ENCODE peak calls at places on chromosomes 13 and 19, in seven cellular contexts. S is left ventricle myocardium inferior, L is PC-3, H is MM.1S, Y is A549, K is sigmoid colon, R is upper lobe of right lung. E is an unnamed sample.

GRCh38 chr13:97212540-97213146 is 9.5 kb upstream of the MBNL2 start:
- DNase-seq in S (no peak), Y (peak), H (peak), L (peak), K (no peak), R (no peak), E (peak)

GRCh38 chr19:21022996-21023395 is 2.5 kb downstream of the ZNF430 start:
- DNase-seq in S (no peak), R (no peak), Y (no peak), K (no peak), H (no peak), L (peak), E (peak)

GRCh38 chr13:81080911-81081454 is 740.1 kb upstream of the SPRY2 start:
- DNase-seq in S (no peak), H (no peak), K (no peak), Y (no peak), L (no peak), R (no peak), E (no peak)

GRCh38 chr13:39415003-39415402 is 188.0 kb downstream of the LHFPL6 start:
- DNase-seq in Y (no peak), R (no peak), H (no peak), K (peak), S (no peak), L (no peak), E (no peak)

GRCh38 chr13:44652223-44652622 is 76.1 kb upstream of the TSC22D1 start:
- DNase-seq in H (no peak), Y (no peak), R (no peak), S (no peak), K (no peak), L (no peak), E (no peak)

GRCh38 chr19:5775668-5776309 is 8.8 kb downstream of the PRR22 start:
- DNase-seq in Y (no peak), S (no peak), R (no peak), L (peak), H (no peak), K (no peak), E (no peak)

GRCh38 chr13:112341976-112342735 is 34.0 kb upstream of the SPACA7 start:
- DNase-seq in L (no peak), R (no peak), Y (no peak), H (peak), K (no peak), S (no peak), E (no peak)

GRCh38 chr19:57058871-57059270 is 60.9 kb upstream of the USP29 start:
- DNase-seq in S (no peak), L (no peak), K (no peak), R (no peak), Y (no peak), H (no peak), E (no peak)

GRCh38 chr13:89401209-89401810 is 1730.1 kb downstream of the SLITRK5 start:
- DNase-seq in S (no peak), Y (no peak), L (peak), H (no peak), R (no peak), K (no peak), E (no peak)

GRCh38 chr19:43527860-43528622 is 1.0 kb upstream of the ETHE1 start:
- DNase-seq in Y (no peak), H (no peak), L (peak), R (no peak), K (peak), S (no peak), E (peak)

GRCh38 chr13:78192721-78193120 is 274.1 kb upstream of the EDNRB start:
- DNase-seq in Y (no peak), K (no peak), H (no peak), L (peak), S (no peak), R (no peak), E (no peak)

GRCh38 chr13:60356970-60357369 is 40.0 kb upstream of the TDRD3 start:
- DNase-seq in R (no peak), S (no peak), K (no peak), Y (no peak), L (no peak), H (no peak), E (no peak)

GRCh38 chr13:71727036-71727435 is 140.0 kb downstream of the DACH1 start:
- DNase-seq in L (no peak), R (no peak), Y (no peak), S (no peak), K (no peak), H (no peak), E (no peak)

DNA sequence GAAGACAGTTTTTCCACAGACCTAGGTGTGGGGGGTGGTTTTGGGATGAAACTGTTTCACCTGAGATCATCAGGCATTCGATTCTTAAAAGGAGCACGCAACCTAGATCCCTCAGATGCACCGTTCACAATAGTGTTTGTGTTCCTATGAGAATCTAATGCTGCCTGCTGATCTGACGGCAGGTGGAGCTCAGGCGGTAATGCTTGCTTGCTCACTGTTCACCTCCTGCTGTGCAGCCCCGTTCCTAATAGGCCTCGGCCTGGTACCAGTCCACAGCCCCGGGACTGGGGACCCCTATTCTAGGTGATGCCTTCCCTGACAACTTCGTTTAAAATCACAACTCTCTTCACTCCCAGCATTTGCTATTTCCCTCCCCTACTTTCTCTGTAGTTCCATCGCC is 149.6 kb downstream of the IER2 start:
- DNase-seq in R (no peak), S (no peak), K (no peak), H (no peak), Y (no peak), L (peak), E (no peak)
- TF ChIP-seq CTCF in R (no peak), S (no peak), K (no peak), H (no peak), Y (no peak), L (no peak), E (no peak)

GRCh38 chr19:1286859-1287621 is 1.4 kb downstream of the EFNA2 start:
- DNase-seq in K (no peak), S (no peak), Y (no peak), H (no peak), R (no peak), L (no peak), E (no peak)

GRCh38 chr19:1287622-1288527 is 2.2 kb downstream of the EFNA2 start:
- DNase-seq in K (no peak), S (no peak), H (no peak), Y (no peak), R (no peak), L (no peak), E (no peak)

GRCh38 chr19:1285737-1286360 is at the start of gene EFNA2:
- DNase-seq in S (no peak), R (no peak), L (no peak), Y (no peak), H (no peak), K (no peak), E (no peak)

GRCh38 chr19:1284979-1285736 is 515 bp upstream of the EFNA2 start:
- DNase-seq in S (no peak), L (no peak), R (no peak), Y (no peak), K (no peak), H (no peak), E (no peak)

DNA sequence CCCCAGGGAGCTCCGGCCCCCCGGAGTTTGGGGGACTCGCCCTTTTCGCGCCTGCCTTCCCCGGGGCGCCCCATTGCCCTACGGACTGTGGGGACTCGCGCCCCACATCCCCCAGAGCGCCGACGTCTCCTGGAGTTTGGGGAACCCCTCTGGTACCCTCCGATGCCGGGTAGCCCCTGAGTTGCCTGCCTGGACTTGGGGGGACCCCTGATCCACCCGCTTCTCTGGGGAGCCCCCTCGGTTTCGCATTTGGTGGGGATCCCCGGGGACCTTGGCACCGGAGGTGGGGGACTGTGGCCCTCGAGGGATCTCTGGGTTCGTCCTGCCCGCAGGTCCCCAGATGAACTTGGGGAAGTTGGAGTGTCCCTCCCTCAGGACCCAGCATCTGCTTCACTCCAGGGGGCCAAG is 782 bp downstream of the EFNA2 start:
- DNase-seq in K (no peak), H (no peak), L (no peak), R (no peak), S (no peak), Y (no peak), E (no peak)
- H3K4me3 ChIP-seq in K (no peak), H (no peak), L (no peak), R (no peak), S (peak), Y (peak), E (no peak)

DNA sequence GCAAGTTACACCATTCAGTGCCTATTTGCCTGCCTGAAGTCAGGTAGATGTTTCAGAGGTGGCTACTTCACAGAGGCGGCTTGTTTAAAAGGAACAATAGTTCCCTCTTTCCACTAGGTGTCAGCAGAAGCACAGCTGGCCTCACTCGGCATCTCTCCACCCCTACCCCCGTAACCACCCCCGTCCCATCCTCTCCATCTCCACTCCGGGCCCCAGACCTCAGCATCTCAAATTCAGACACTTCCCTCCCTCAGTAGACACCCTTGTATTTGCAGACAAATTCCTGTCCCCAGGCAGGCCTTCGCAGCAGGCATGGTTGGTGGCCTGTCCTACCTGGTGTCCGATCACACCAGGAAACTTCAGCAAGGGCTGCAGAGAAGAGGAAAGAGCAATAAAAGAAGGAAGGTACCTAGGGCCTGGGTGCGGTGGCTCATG is 9.1 kb upstream of the DPP9 start:
- DNase-seq in K (peak), Y (peak), L (peak), S (peak), H (peak), R (no peak), E (peak)
- TF ChIP-seq CTCF in K (peak), Y (peak), L (peak), S (peak), H (peak), R (peak), E (peak)

GRCh38 chr13:74064805-74065204 is 69.4 kb downstream of the KLF12 start:
- DNase-seq in Y (no peak), R (no peak), L (peak), S (no peak), K (no peak), H (no peak), E (no peak)

GRCh38 chr13:74066937-74067336 is 67.3 kb downstream of the KLF12 start:
- DNase-seq in K (no peak), Y (no peak), H (no peak), R (no peak), S (no peak), L (no peak), E (no peak)

GRCh38 chr13:74063533-74064100 is 70.6 kb downstream of the KLF12 start:
- DNase-seq in S (no peak), L (no peak), K (no peak), Y (no peak), H (no peak), R (no peak), E (no peak)

GRCh38 chr13:74062933-74063332 is 71.3 kb downstream of the KLF12 start:
- DNase-seq in R (no peak), Y (no peak), K (peak), H (peak), S (peak), L (no peak), E (peak)

GRCh38 chr13:74061939-74062595 is 72.1 kb downstream of the KLF12 start:
- DNase-seq in K (no peak), H (peak), R (no peak), L (no peak), Y (no peak), S (no peak), E (peak)
- H3K4me3 ChIP-seq in K (peak), H (peak), R (no peak), L (no peak), Y (no peak), S (peak), E (peak)

DNA sequence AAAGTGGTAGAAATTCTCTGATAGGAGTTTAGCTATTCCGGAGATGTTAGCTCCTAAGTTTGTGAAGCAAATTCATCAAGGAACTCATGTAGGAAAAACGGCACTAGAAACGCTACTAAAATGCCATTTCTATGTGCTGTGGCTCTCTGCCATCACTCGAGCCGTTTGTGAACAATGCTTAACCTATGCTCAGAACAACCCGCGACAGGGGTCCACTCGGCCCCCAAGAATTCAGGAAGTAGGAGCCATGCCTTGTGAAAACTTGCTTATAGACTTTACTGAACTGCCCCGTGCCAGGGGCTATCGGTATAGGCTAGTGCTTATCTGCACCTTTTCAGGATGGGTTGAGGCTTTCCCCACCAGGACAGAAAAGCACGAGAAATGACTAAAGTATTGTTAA is 14.2 kb upstream of the SLC15A1 start:
- DNase-seq in K (no peak), Y (no peak), L (no peak), H (no peak), S (no peak), R (no peak), E (no peak)
- TF ChIP-seq CTCF in K (no peak), Y (no peak), L (no peak), H (no peak), S (no peak), R (no peak), E (no peak)

GRCh38 chr13:108495686-108496363 is 133.6 kb upstream of the MYO16 start:
- DNase-seq in Y (no peak), R (no peak), S (no peak), L (no peak), H (no peak), K (no peak), E (no peak)
- H3K4me3 ChIP-seq in Y (peak), R (peak), S (peak), L (no peak), H (no peak), K (peak), E (no peak)

GRCh38 chr19:50263176-50263575 is 59.8 kb downstream of the MYH14 start:
- DNase-seq in R (no peak), H (no peak), S (no peak), K (no peak), L (no peak), Y (no peak), E (no peak)

GRCh38 chr19:50257141-50257540 is 53.7 kb downstream of the MYH14 start:
- DNase-seq in S (no peak), R (no peak), H (no peak), L (no peak), Y (no peak), K (no peak), E (no peak)

GRCh38 chr19:50261446-50261970 is 58.1 kb downstream of the MYH14 start:
- DNase-seq in R (no peak), S (no peak), Y (no peak), K (no peak), H (no peak), L (no peak), E (no peak)

GRCh38 chr19:50255115-50255514 is 51.7 kb downstream of the MYH14 start:
- DNase-seq in K (no peak), H (no peak), S (no peak), Y (no peak), L (peak), R (no peak), E (no peak)

DNA sequence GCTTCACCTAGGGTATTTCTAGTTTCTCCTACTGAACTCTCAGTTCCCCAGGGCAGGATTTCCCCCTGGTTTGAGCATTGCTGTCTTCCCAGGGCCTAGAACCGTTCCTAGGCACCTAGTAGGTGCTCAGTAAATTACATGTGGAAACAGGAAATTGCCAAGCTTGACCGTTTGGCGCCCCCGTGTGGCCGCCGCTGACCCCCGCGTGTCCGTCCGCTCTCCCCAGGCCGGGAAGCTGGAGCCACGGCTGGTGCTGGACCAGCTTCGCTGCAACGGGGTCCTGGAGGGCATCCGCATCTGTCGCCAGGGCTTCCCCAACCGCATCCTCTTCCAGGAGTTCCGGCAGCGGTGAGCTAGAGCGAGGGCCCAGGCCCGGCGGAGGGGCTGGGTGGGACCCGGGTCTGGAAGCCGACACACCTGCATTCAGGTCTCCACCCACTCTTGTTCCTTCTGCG is 55.5 kb downstream of the MYH14 start:
- DNase-seq in H (no peak), R (no peak), L (peak), S (no peak), Y (peak), K (no peak), E (peak)
- TF ChIP-seq CTCF in H (peak), R (peak), L (peak), S (peak), Y (peak), K (no peak), E (peak)

DNA sequence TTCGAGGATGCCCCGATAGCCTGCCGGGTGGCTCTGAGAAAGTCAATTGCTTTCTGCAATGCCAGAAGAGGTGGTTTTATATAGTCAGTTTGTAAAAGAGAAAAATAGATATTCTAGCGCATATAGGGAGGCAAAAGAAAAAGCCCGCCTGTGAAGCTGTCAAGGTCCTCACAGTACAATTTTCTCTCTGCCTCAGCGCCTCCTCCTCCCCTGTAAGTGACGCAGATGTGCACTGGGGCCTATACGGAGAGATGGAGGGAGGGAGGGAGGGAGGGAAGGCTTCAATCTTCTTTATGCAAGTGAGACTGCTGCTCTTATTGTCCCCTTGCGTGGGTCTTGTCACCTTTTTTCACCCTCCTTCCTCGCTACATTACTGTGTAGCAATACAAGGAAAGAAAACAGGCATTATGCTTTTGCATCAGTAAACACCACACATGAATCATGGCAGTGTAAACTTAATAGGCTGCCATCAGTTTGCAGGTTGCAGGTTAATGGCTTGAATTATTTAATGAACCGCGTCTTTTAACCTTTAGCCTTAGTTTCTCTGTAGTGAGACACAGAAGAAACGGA is at the start of gene KLHL1:
- DNase-seq in R (no peak), S (no peak), L (no peak), K (no peak), H (no peak), Y (no peak), E (no peak)
- H3K4me3 ChIP-seq in R (no peak), S (peak), L (no peak), K (no peak), H (no peak), Y (no peak), E (no peak)

GRCh38 chr19:32318884-32319520 is 26.4 kb upstream of the ZNF507 start:
- DNase-seq in L (peak), R (no peak), H (no peak), Y (peak), K (no peak), S (no peak), E (no peak)
- TF ChIP-seq CTCF in L (peak), R (peak), H (peak), Y (peak), K (no peak), S (peak), E (peak)

DNA sequence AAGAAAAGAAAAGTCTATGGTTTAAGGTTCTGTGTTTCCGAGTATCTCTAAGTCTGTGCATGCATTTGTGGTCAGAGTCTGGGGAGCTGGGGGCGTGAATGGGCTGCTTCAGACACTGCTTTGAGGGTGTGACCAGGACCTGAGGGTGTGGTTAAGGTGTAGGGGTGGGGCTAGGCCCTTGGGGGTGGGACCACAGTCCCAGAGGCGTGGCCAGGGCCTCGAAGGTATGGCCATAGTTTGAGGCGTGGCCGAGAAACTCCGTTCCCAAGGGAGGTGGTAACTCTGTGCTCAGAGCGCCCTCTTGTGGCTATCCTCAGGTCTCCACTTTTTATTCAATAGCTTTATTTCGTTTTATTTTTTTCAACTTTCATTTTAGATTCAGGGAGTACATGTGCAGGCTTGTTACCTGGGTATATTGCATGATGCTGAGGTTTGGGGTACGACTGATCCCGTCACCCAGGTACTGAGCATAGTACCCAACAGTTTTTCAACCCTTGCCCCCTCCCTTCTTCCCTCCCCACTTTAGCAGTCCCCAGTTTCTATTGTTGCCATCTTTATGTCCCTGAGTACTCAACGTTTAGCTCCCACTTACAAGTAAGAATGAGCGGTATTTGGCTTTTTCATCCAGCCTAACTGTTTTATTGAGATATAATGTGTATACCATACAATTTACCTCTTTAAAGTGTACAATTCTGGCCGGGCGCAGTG is 7.0 kb upstream of the CBLC start:
- DNase-seq in R (peak), L (peak), H (peak), K (peak), Y (peak), S (peak), E (peak)
- H3K4me3 ChIP-seq in R (no peak), L (peak), H (peak), K (no peak), Y (no peak), S (no peak), E (peak)